ENCODE peak calls at places on chromosomes 1 and 21, in four cellular contexts. U, P, R and V are unnamed samples.

GRCh38 chr1:83770322-83770661 is 228.6 kb downstream of the TTLL7 start:
- DNase-seq in U (no peak), P (no peak), R (no peak), V (no peak)

GRCh38 chr1:54358503-54359168 is 47.6 kb downstream of the SSBP3 start:
- DNase-seq in U (no peak), P (no peak), R (no peak), V (no peak)

GRCh38 chr1:10685851-10686403 is 110.5 kb downstream of the CASZ1 start:
- DNase-seq in U (no peak), P (no peak), R (no peak), V (no peak)

GRCh38 chr1:185574139-185574835 is 159.9 kb upstream of the HMCN1 start:
- DNase-seq in U (no peak), P (no peak), R (no peak), V (no peak)

GRCh38 chr21:44431300-44431699 is 24.0 kb upstream of the LRRC3 start:
- DNase-seq in U (no peak), P (no peak), R (no peak), V (no peak)

GRCh38 chr1:3671371-3672180 is 19.3 kb downstream of the TP73 start:
- DNase-seq in U (no peak), P (no peak), R (no peak), V (no peak)

GRCh38 chr1:61851235-61851634 is 109.0 kb downstream of the PATJ start:
- DNase-seq in U (no peak), P (no peak), R (no peak), V (no peak)

GRCh38 chr1:248926401-248927182 is 20.6 kb downstream of the PGBD2 start:
- DNase-seq in U (no peak), P (no peak), R (no peak), V (no peak)

GRCh38 chr1:89525169-89525855 is 683 bp downstream of the LRRC8B start:
- DNase-seq in U (peak; percentile 18), P (peak; percentile 45), R (peak; percentile 71), V (no peak)